ENCODE peak calls at places on chromosomes 1 and 21, in six cellular contexts. H is tibial nerve, O is brain microvascular endothelial cell, L is AG04450, U is AG10803, V is hepatocyte. C is an unnamed sample.

GRCh38 chr1:41173651-41174050 is 68.5 kb downstream of the SCMH1 start:
- DNase-seq in O (no peak), V (no peak), L (no peak), H (no peak), U (no peak), C (no peak)

GRCh38 chr1:164774413-164774812 is 215.4 kb downstream of the PBX1 start:
- DNase-seq in V (no peak), O (no peak), L (no peak), H (no peak), U (no peak), C (no peak)

GRCh38 chr1:203437696-203438315 is 37.8 kb upstream of the PRELP start:
- DNase-seq in H (no peak), O (no peak), U (no peak), L (no peak), V (no peak), C (no peak)

GRCh38 chr1:88595355-88595754 is 88.7 kb upstream of the PKN2 start:
- DNase-seq in O (peak; percentile 39), V (peak; percentile 27), H (no peak), U (peak; percentile 40), L (peak; percentile 4), C (peak; percentile 50)

GRCh38 chr1:174080819-174081218 is 58.7 kb upstream of the RC3H1 start:
- DNase-seq in O (no peak), U (no peak), L (no peak), H (no peak), V (no peak), C (no peak)

GRCh38 chr1:53155534-53155933 is 13.1 kb upstream of the SLC1A7 start:
- DNase-seq in O (no peak), L (no peak), U (no peak), V (no peak), H (no peak), C (no peak)

GRCh38 chr21:38293765-38294164 is 37.0 kb downstream of the KCNJ15 start:
- DNase-seq in L (no peak), O (no peak), V (peak; percentile 18), H (no peak), U (no peak), C (no peak)

GRCh38 chr1:109624215-109625010 is 4.8 kb downstream of the AMPD2 start:
- DNase-seq in V (no peak), O (no peak), L (no peak), H (peak; percentile 3), U (no peak), C (peak; percentile 29)

GRCh38 chr1:114549137-114549536 is 32.3 kb downstream of the BCAS2 start:
- DNase-seq in V (no peak), U (peak; percentile 1), L (no peak), H (no peak), O (no peak), C (peak; percentile 24)

GRCh38 chr1:30786264-30786991 is 28.9 kb upstream of the LAPTM5 start:
- DNase-seq in O (no peak), U (no peak), V (no peak), L (no peak), H (no peak), C (no peak)

GRCh38 chr1:160367934-160368923 is 1.4 kb downstream of the NHLH1 start:
- DNase-seq in L (no peak), V (no peak), O (no peak), H (no peak), U (no peak), C (no peak)

GRCh38 chr1:119275145-119275929 is 93.2 kb upstream of the HAO2 start:
- DNase-seq in O (peak; percentile 66), H (peak; percentile 32), L (peak; percentile 32), U (peak; percentile 75), V (peak; percentile 68), C (peak; percentile 83)

GRCh38 chr1:34686531-34686930 is 68.3 kb upstream of the GJB5 start:
- DNase-seq in V (no peak), O (no peak), H (no peak), L (no peak), U (no peak), C (no peak)

GRCh38 chr1:95699274-95699953 is 465.4 kb downstream of the RWDD3 start:
- DNase-seq in O (no peak), V (no peak), U (no peak), H (no peak), L (no peak), C (no peak)

GRCh38 chr1:36889478-36889845 is 144.9 kb downstream of the GRIK3 start:
- DNase-seq in V (no peak), H (peak; percentile 1), L (no peak), U (no peak), O (no peak), C (no peak)

GRCh38 chr1:27435566-27436203 is 43.3 kb downstream of the GPR3 start:
- DNase-seq in U (no peak), L (no peak), V (no peak), O (no peak), H (no peak), C (no peak)

GRCh38 chr1:244353572-244354091 is 98.1 kb downstream of the ADSS2 start:
- DNase-seq in V (peak; percentile 83), L (peak; percentile 83), O (peak; percentile 97), H (peak; percentile 30), U (peak; percentile 91), C (peak; percentile 91)

GRCh38 chr21:14862794-14863720 is 201.7 kb downstream of the NRIP1 start:
- DNase-seq in U (no peak), O (no peak), V (peak; percentile 52), L (no peak), H (no peak), C (peak; percentile 60)

GRCh38 chr1:228413241-228414010 is 3.2 kb downstream of the TRIM17 start:
- DNase-seq in H (no peak), V (no peak), L (no peak), U (no peak), O (no peak), C (no peak)
- H3K4me3 ChIP-seq in H (no peak overlapping the region), V (no peak overlapping the region), L (no peak overlapping the region), U (no peak overlapping the region), O (no peak overlapping the region), C (no peak overlapping the region)

GRCh38 chr1:76075188-76075489 is 593 bp downstream of the ST6GALNAC3 start:
- DNase-seq in O (no peak), H (no peak), U (no peak), V (no peak), L (no peak), C (no peak)
- H3K4me3 ChIP-seq in O (peak overlapping the region; percentile 74), H (peak overlapping the region; percentile 62), U (peak overlapping the region; percentile 59), V (peak overlapping the region; percentile 98), L (peak overlapping the region; percentile 83), C (peak overlapping the region; percentile 65)

DNA sequence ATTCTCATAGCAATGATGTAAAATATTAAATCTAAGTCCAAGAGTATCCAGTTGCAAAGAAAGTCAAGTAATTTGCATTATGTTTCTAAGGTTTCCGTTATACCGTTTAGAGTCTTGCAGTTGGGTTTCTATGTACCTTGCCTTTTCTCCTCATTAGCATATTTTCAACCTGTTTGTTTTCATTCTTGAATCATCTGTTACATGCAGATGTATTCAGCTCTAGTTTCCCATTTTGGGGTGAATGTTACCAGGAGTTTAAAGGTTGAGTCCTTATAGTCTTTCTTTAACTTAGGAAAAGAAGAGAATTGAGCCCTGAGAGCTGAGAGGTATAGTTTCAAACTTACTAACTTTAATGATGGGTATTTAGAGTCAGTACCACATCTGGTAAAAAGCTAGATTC is 139.9 kb downstream of the NFIA start:
- DNase-seq in O (no peak), V (no peak), U (no peak), H (no peak), L (no peak), C (no peak)
- H3K4me3 ChIP-seq in O (no peak overlapping the region), V (no peak overlapping the region), U (no peak overlapping the region), H (no peak overlapping the region), L (no peak overlapping the region), C (no peak overlapping the region)

DNA sequence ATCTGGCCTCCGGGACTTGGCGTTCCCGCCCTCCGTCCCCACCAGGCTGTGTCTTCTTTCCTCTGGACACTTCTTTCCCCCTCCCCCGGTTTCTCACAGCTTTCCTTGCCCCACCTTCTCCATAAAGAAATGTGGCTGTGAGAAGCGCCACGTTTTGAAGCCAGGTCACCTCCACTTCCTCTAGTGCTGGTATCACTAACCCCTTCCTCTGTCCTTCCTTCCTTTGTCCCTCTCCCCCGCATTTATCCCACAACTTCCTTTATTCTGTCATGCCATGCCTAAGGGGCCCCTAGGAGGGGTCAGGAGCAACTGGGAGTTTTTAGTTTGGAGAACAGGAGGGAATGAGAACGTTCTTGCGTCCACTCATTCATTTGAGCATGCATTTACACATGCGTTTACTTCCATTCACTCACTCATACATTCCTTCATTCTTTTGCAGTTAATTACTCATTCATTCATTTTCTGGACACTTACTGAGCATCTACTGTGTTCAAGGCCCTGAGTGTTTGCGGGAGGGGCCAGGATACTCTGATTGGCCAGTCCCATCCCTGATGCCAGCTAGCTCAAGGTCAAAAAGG is 5.0 kb upstream of the ACOT11 start:
- DNase-seq in L (no peak), U (peak; percentile 31), O (no peak), H (no peak), V (peak; percentile 14), C (peak; percentile 46)
- H3K4me3 ChIP-seq in L (peak overlapping the region; percentile 52), U (peak overlapping the region; percentile 53), O (peak overlapping the region; percentile 51), H (peak overlapping the region; percentile 74), V (no peak overlapping the region), C (peak overlapping the region; percentile 44)

DNA sequence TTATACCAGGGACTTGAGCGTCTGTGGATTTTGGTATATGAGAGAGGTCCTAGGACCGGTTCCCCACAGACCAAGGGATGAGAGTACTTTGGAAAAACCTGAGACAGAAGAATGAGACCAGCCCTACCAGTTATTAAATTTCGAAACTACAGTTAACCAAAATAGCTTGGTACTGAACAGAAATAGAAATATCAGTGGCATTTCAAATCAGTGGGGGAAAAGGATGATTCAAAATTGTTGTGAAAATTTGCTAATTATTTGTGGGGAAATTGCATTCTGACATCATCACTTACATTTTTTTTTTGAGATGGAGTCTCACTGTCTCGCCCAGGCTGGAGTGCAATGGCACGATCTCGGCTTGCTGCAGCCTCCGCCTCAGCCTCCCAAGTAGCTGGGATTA is 8.2 kb downstream of the EXOC8 start:
- DNase-seq in O (no peak), H (no peak), V (no peak), L (no peak), U (no peak), C (no peak)
- H3K4me3 ChIP-seq in O (no peak overlapping the region), H (no peak overlapping the region), V (no peak overlapping the region), L (no peak overlapping the region), U (no peak overlapping the region), C (no peak overlapping the region)